ENCODE peak calls at places on chromosomes 1 and 21, in nine cellular contexts. One of them, this sample, is unnamed.

GRCh38 chr1:246051909-246052518 is 455.1 kb downstream of the SMYD3 start:
- DNase-seq in foreskin fibroblast: no peak
- DNase-seq in CD8-positive, alpha-beta memory T cell: no peak
- DNase-seq in astrocyte of the cerebellum: no peak
- DNase-seq in A549: no peak
- DNase-seq in HL-60: no peak
- DNase-seq in CD8-positive, alpha-beta T cell: no peak
- DNase-seq in astrocyte of the spinal cord: no peak
- DNase-seq in heart left ventricle: no peak
- DNase-seq in this sample: no peak

GRCh38 chr21:35573472-35574389 is 486.6 kb downstream of the SETD4 start:
- DNase-seq in foreskin fibroblast: no peak
- DNase-seq in A549: no peak
- DNase-seq in astrocyte of the cerebellum: no peak
- DNase-seq in CD8-positive, alpha-beta memory T cell: no peak
- DNase-seq in heart left ventricle: no peak
- DNase-seq in astrocyte of the spinal cord: no peak
- DNase-seq in HL-60: no peak
- DNase-seq in CD8-positive, alpha-beta T cell: no peak
- DNase-seq in this sample: no peak

GRCh38 chr1:181556606-181557005 is 73.3 kb downstream of the CACNA1E start:
- DNase-seq in HL-60: no peak
- DNase-seq in heart left ventricle: no peak
- DNase-seq in foreskin fibroblast: no peak
- DNase-seq in CD8-positive, alpha-beta memory T cell: no peak
- DNase-seq in astrocyte of the cerebellum: no peak
- DNase-seq in A549: no peak
- DNase-seq in astrocyte of the spinal cord: no peak
- DNase-seq in CD8-positive, alpha-beta T cell: no peak
- DNase-seq in this sample: no peak

GRCh38 chr1:34162852-34163766 is 1.9 kb downstream of the CSMD2 start:
- DNase-seq in astrocyte of the cerebellum: peak
- DNase-seq in CD8-positive, alpha-beta memory T cell: no peak
- DNase-seq in HL-60: peak
- DNase-seq in CD8-positive, alpha-beta T cell: no peak
- DNase-seq in astrocyte of the spinal cord: peak
- DNase-seq in A549: peak
- DNase-seq in foreskin fibroblast: peak
- DNase-seq in heart left ventricle: peak
- DNase-seq in this sample: peak

GRCh38 chr21:35127851-35128250 is 78.7 kb upstream of the RUNX1 start:
- DNase-seq in A549: no peak
- DNase-seq in heart left ventricle: no peak
- DNase-seq in foreskin fibroblast: no peak
- DNase-seq in CD8-positive, alpha-beta memory T cell: no peak
- DNase-seq in astrocyte of the spinal cord: no peak
- DNase-seq in HL-60: no peak
- DNase-seq in astrocyte of the cerebellum: no peak
- DNase-seq in CD8-positive, alpha-beta T cell: no peak
- DNase-seq in this sample: no peak

GRCh38 chr1:38563985-38564735 is 295.4 kb downstream of the RRAGC start:
- DNase-seq in astrocyte of the spinal cord: no peak
- DNase-seq in foreskin fibroblast: no peak
- DNase-seq in A549: no peak
- DNase-seq in HL-60: peak
- DNase-seq in heart left ventricle: no peak
- DNase-seq in astrocyte of the cerebellum: no peak
- DNase-seq in CD8-positive, alpha-beta T cell: no peak
- DNase-seq in CD8-positive, alpha-beta memory T cell: no peak
- DNase-seq in this sample: no peak

GRCh38 chr1:12436817-12437599 is 181.0 kb downstream of the DHRS3 start:
- DNase-seq in CD8-positive, alpha-beta memory T cell: no peak
- DNase-seq in astrocyte of the spinal cord: peak
- DNase-seq in A549: no peak
- DNase-seq in foreskin fibroblast: peak
- DNase-seq in astrocyte of the cerebellum: no peak
- DNase-seq in HL-60: no peak
- DNase-seq in heart left ventricle: no peak
- DNase-seq in CD8-positive, alpha-beta T cell: no peak
- DNase-seq in this sample: peak

GRCh38 chr1:80565416-80565815 is 1235.3 kb upstream of the ADGRL2 start:
- DNase-seq in heart left ventricle: no peak
- DNase-seq in HL-60: no peak
- DNase-seq in foreskin fibroblast: no peak
- DNase-seq in CD8-positive, alpha-beta memory T cell: no peak
- DNase-seq in astrocyte of the cerebellum: no peak
- DNase-seq in A549: no peak
- DNase-seq in CD8-positive, alpha-beta T cell: no peak
- DNase-seq in astrocyte of the spinal cord: no peak
- DNase-seq in this sample: no peak

GRCh38 chr21:44865561-44866280 is 7.8 kb downstream of the PTTG1IP start:
- DNase-seq in astrocyte of the cerebellum: no peak
- DNase-seq in heart left ventricle: no peak
- DNase-seq in astrocyte of the spinal cord: peak
- DNase-seq in CD8-positive, alpha-beta memory T cell: no peak
- DNase-seq in foreskin fibroblast: no peak
- DNase-seq in A549: no peak
- DNase-seq in HL-60: peak
- DNase-seq in CD8-positive, alpha-beta T cell: no peak
- DNase-seq in this sample: peak

GRCh38 chr1:178057131-178057765 is 36.7 kb upstream of the RASAL2 start:
- DNase-seq in astrocyte of the cerebellum: no peak
- DNase-seq in foreskin fibroblast: no peak
- DNase-seq in CD8-positive, alpha-beta memory T cell: no peak
- DNase-seq in astrocyte of the spinal cord: peak
- DNase-seq in A549: no peak
- DNase-seq in CD8-positive, alpha-beta T cell: no peak
- DNase-seq in heart left ventricle: peak
- DNase-seq in HL-60: no peak
- DNase-seq in this sample: no peak

GRCh38 chr1:178055779-178056471 is 38.0 kb upstream of the RASAL2 start:
- DNase-seq in foreskin fibroblast: no peak
- DNase-seq in A549: peak
- DNase-seq in CD8-positive, alpha-beta memory T cell: no peak
- DNase-seq in HL-60: peak
- DNase-seq in CD8-positive, alpha-beta T cell: no peak
- DNase-seq in astrocyte of the spinal cord: no peak
- DNase-seq in astrocyte of the cerebellum: no peak
- DNase-seq in heart left ventricle: no peak
- DNase-seq in this sample: no peak

GRCh38 chr1:178060789-178061556 is 32.9 kb upstream of the RASAL2 start:
- DNase-seq in astrocyte of the cerebellum: peak
- DNase-seq in A549: no peak
- DNase-seq in HL-60: peak
- DNase-seq in heart left ventricle: no peak
- DNase-seq in foreskin fibroblast: peak
- DNase-seq in astrocyte of the spinal cord: peak
- DNase-seq in CD8-positive, alpha-beta T cell: no peak
- DNase-seq in CD8-positive, alpha-beta memory T cell: no peak
- DNase-seq in this sample: no peak

GRCh38 chr1:178055093-178055492 is 38.8 kb upstream of the RASAL2 start:
- DNase-seq in foreskin fibroblast: no peak
- DNase-seq in HL-60: peak
- DNase-seq in astrocyte of the cerebellum: no peak
- DNase-seq in CD8-positive, alpha-beta memory T cell: no peak
- DNase-seq in CD8-positive, alpha-beta T cell: no peak
- DNase-seq in heart left ventricle: peak
- DNase-seq in A549: peak
- DNase-seq in astrocyte of the spinal cord: no peak
- DNase-seq in this sample: no peak

DNA sequence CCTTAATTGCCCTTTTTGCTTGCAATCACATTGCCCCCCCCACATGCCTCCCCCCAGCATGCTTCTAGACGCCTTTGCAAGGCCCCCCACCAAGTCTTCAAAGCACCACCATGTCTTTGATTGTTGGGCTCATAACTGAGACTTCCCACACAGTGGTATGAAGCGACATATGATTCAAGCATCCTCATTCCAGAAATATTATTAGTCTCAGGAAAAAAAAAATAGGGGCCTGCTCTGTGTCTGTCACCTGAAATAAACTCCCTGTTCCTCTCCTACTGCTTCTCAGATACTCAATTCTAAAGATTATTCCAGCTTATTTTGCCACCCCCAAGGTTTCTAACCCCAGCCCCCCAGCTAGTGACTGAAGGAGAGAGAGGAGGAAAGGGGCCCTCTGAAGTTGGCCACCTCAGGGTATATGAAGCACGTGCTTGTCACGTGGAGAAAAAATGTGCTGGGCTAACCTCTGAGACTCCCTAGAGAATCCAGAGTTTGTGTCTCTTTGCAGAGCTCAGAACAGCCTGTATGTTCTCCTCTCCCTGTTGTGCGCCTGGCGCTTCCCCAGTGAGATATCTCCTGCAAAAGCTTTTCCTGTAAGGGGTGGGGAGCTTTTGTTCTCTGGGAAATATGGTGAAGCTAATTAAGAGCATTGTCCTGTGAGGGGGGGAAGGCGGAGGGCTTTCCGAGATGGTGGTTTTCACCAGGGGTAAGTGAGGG is 35.9 kb upstream of the RASAL2 start:
- DNase-seq in astrocyte of the spinal cord: peak
- DNase-seq in CD8-positive, alpha-beta memory T cell: no peak
- DNase-seq in foreskin fibroblast: peak
- DNase-seq in astrocyte of the cerebellum: no peak
- DNase-seq in HL-60: no peak
- DNase-seq in CD8-positive, alpha-beta T cell: no peak
- DNase-seq in heart left ventricle: peak
- DNase-seq in A549: no peak
- DNase-seq in this sample: peak
- H3K4me3 ChIP-seq in astrocyte of the spinal cord: no peak
- H3K4me3 ChIP-seq in CD8-positive, alpha-beta memory T cell: no peak
- H3K4me3 ChIP-seq in foreskin fibroblast: no peak
- H3K4me3 ChIP-seq in astrocyte of the cerebellum: no peak
- H3K4me3 ChIP-seq in HL-60: no peak
- H3K4me3 ChIP-seq in CD8-positive, alpha-beta T cell: no peak
- H3K4me3 ChIP-seq in heart left ventricle: peak
- H3K4me3 ChIP-seq in A549: no peak
- H3K4me3 ChIP-seq in this sample: no peak

GRCh38 chr1:229608590-229608989 is 17.3 kb downstream of the TAF5L start:
- DNase-seq in CD8-positive, alpha-beta memory T cell: no peak
- DNase-seq in A549: no peak
- DNase-seq in astrocyte of the spinal cord: no peak
- DNase-seq in CD8-positive, alpha-beta T cell: no peak
- DNase-seq in HL-60: no peak
- DNase-seq in heart left ventricle: no peak
- DNase-seq in foreskin fibroblast: no peak
- DNase-seq in astrocyte of the cerebellum: no peak
- DNase-seq in this sample: no peak

GRCh38 chr1:229619614-229620013 is 6.3 kb downstream of the TAF5L start:
- DNase-seq in CD8-positive, alpha-beta T cell: no peak
- DNase-seq in A549: no peak
- DNase-seq in astrocyte of the cerebellum: no peak
- DNase-seq in astrocyte of the spinal cord: no peak
- DNase-seq in CD8-positive, alpha-beta memory T cell: no peak
- DNase-seq in heart left ventricle: no peak
- DNase-seq in foreskin fibroblast: no peak
- DNase-seq in HL-60: no peak
- DNase-seq in this sample: peak

GRCh38 chr1:229619002-229619401 is 6.9 kb downstream of the TAF5L start:
- DNase-seq in astrocyte of the cerebellum: no peak
- DNase-seq in heart left ventricle: no peak
- DNase-seq in foreskin fibroblast: no peak
- DNase-seq in astrocyte of the spinal cord: no peak
- DNase-seq in HL-60: no peak
- DNase-seq in CD8-positive, alpha-beta memory T cell: no peak
- DNase-seq in CD8-positive, alpha-beta T cell: no peak
- DNase-seq in A549: no peak
- DNase-seq in this sample: no peak

GRCh38 chr1:229617351-229618100 is 8.4 kb downstream of the TAF5L start:
- DNase-seq in astrocyte of the cerebellum: no peak
- DNase-seq in HL-60: no peak
- DNase-seq in astrocyte of the spinal cord: no peak
- DNase-seq in CD8-positive, alpha-beta T cell: no peak
- DNase-seq in CD8-positive, alpha-beta memory T cell: no peak
- DNase-seq in heart left ventricle: no peak
- DNase-seq in foreskin fibroblast: no peak
- DNase-seq in A549: no peak
- DNase-seq in this sample: no peak

GRCh38 chr1:229613938-229614337 is 12.0 kb downstream of the TAF5L start:
- DNase-seq in CD8-positive, alpha-beta T cell: no peak
- DNase-seq in foreskin fibroblast: no peak
- DNase-seq in heart left ventricle: no peak
- DNase-seq in A549: no peak
- DNase-seq in HL-60: no peak
- DNase-seq in CD8-positive, alpha-beta memory T cell: no peak
- DNase-seq in astrocyte of the spinal cord: no peak
- DNase-seq in astrocyte of the cerebellum: no peak
- DNase-seq in this sample: no peak
- H3K4me3 ChIP-seq in CD8-positive, alpha-beta T cell: no peak
- H3K4me3 ChIP-seq in foreskin fibroblast: no peak
- H3K4me3 ChIP-seq in heart left ventricle: no peak
- H3K4me3 ChIP-seq in A549: no peak
- H3K4me3 ChIP-seq in HL-60: no peak
- H3K4me3 ChIP-seq in CD8-positive, alpha-beta memory T cell: no peak
- H3K4me3 ChIP-seq in astrocyte of the spinal cord: no peak
- H3K4me3 ChIP-seq in astrocyte of the cerebellum: no peak
- H3K4me3 ChIP-seq in this sample: no peak

GRCh38 chr1:47178665-47179022 is 11.2 kb downstream of the PDZK1IP1 start:
- DNase-seq in A549: no peak
- DNase-seq in CD8-positive, alpha-beta memory T cell: no peak
- DNase-seq in astrocyte of the spinal cord: no peak
- DNase-seq in CD8-positive, alpha-beta T cell: no peak
- DNase-seq in astrocyte of the cerebellum: no peak
- DNase-seq in HL-60: no peak
- DNase-seq in heart left ventricle: no peak
- DNase-seq in foreskin fibroblast: no peak
- DNase-seq in this sample: no peak
- H3K4me3 ChIP-seq in A549: peak
- H3K4me3 ChIP-seq in CD8-positive, alpha-beta memory T cell: no peak
- H3K4me3 ChIP-seq in astrocyte of the spinal cord: peak
- H3K4me3 ChIP-seq in CD8-positive, alpha-beta T cell: no peak
- H3K4me3 ChIP-seq in astrocyte of the cerebellum: peak
- H3K4me3 ChIP-seq in HL-60: peak
- H3K4me3 ChIP-seq in heart left ventricle: peak
- H3K4me3 ChIP-seq in foreskin fibroblast: peak
- H3K4me3 ChIP-seq in this sample: peak

GRCh38 chr1:39957299-39958020 is 2.5 kb downstream of the MFSD2A start:
- DNase-seq in A549: no peak
- DNase-seq in astrocyte of the cerebellum: no peak
- DNase-seq in foreskin fibroblast: no peak
- DNase-seq in astrocyte of the spinal cord: no peak
- DNase-seq in heart left ventricle: no peak
- DNase-seq in CD8-positive, alpha-beta memory T cell: no peak
- DNase-seq in CD8-positive, alpha-beta T cell: no peak
- DNase-seq in HL-60: no peak
- DNase-seq in this sample: no peak
- H3K4me3 ChIP-seq in A549: no peak
- H3K4me3 ChIP-seq in astrocyte of the cerebellum: no peak
- H3K4me3 ChIP-seq in foreskin fibroblast: no peak
- H3K4me3 ChIP-seq in astrocyte of the spinal cord: no peak
- H3K4me3 ChIP-seq in heart left ventricle: no peak
- H3K4me3 ChIP-seq in CD8-positive, alpha-beta memory T cell: no peak
- H3K4me3 ChIP-seq in CD8-positive, alpha-beta T cell: no peak
- H3K4me3 ChIP-seq in HL-60: peak
- H3K4me3 ChIP-seq in this sample: no peak